ENCODE peak calls at places on chromosome 22, in nine cellular contexts. One of them, this sample, is unnamed.

GRCh38 chr22:29994941-29995340 is 85.3 kb upstream of the HORMAD2 start:
- DNase-seq in astrocyte of the spinal cord: peak
- DNase-seq in A549: peak
- DNase-seq in naive thymus-derived CD4-positive, alpha-beta T cell: no peak
- DNase-seq in cardiac muscle cell: peak
- DNase-seq in ovary: no peak
- DNase-seq in cardiac fibroblast: peak
- DNase-seq in neuronal stem cell: no peak
- DNase-seq in GM06990: no peak
- DNase-seq in this sample: no peak

GRCh38 chr22:20918663-20919220 is 1.5 kb downstream of the CRKL start:
- DNase-seq in astrocyte of the spinal cord: no peak
- DNase-seq in A549: no peak
- DNase-seq in naive thymus-derived CD4-positive, alpha-beta T cell: no peak
- DNase-seq in cardiac muscle cell: no peak
- DNase-seq in ovary: no peak
- DNase-seq in cardiac fibroblast: no peak
- DNase-seq in neuronal stem cell: no peak
- DNase-seq in GM06990: no peak
- DNase-seq in this sample: no peak

GRCh38 chr22:31659246-31659645 is 2.8 kb downstream of the PISD start:
- DNase-seq in astrocyte of the spinal cord: no peak
- DNase-seq in A549: no peak
- DNase-seq in naive thymus-derived CD4-positive, alpha-beta T cell: no peak
- DNase-seq in cardiac muscle cell: no peak
- DNase-seq in ovary: no peak
- DNase-seq in cardiac fibroblast: no peak
- DNase-seq in neuronal stem cell: no peak
- DNase-seq in GM06990: no peak
- DNase-seq in this sample: no peak

GRCh38 chr22:32536352-32536751 is 61.7 kb downstream of the FBXO7 start:
- DNase-seq in astrocyte of the spinal cord: no peak
- DNase-seq in A549: no peak
- DNase-seq in naive thymus-derived CD4-positive, alpha-beta T cell: no peak
- DNase-seq in cardiac muscle cell: no peak
- DNase-seq in ovary: no peak
- DNase-seq in cardiac fibroblast: no peak
- DNase-seq in neuronal stem cell: no peak
- DNase-seq in GM06990: no peak
- DNase-seq in this sample: no peak

GRCh38 chr22:24579242-24579569 is 13.7 kb downstream of the LRRC75B start:
- DNase-seq in astrocyte of the spinal cord: no peak
- DNase-seq in A549: no peak
- DNase-seq in naive thymus-derived CD4-positive, alpha-beta T cell: no peak
- DNase-seq in cardiac muscle cell: no peak
- DNase-seq in ovary: no peak
- DNase-seq in cardiac fibroblast: no peak
- DNase-seq in neuronal stem cell: no peak
- DNase-seq in GM06990: no peak
- DNase-seq in this sample: no peak

GRCh38 chr22:33812578-33812977 is 107.7 kb downstream of the LARGE1 start:
- DNase-seq in astrocyte of the spinal cord: no peak
- DNase-seq in A549: no peak
- DNase-seq in naive thymus-derived CD4-positive, alpha-beta T cell: no peak
- DNase-seq in cardiac muscle cell: no peak
- DNase-seq in ovary: no peak
- DNase-seq in cardiac fibroblast: no peak
- DNase-seq in neuronal stem cell: no peak
- DNase-seq in GM06990: no peak
- DNase-seq in this sample: no peak

GRCh38 chr22:30245181-30245984 is 1.2 kb downstream of the LIF start:
- DNase-seq in astrocyte of the spinal cord: no peak
- DNase-seq in A549: no peak
- DNase-seq in naive thymus-derived CD4-positive, alpha-beta T cell: peak
- DNase-seq in cardiac muscle cell: no peak
- DNase-seq in ovary: no peak
- DNase-seq in cardiac fibroblast: no peak
- DNase-seq in neuronal stem cell: no peak
- DNase-seq in GM06990: no peak
- DNase-seq in this sample: no peak

GRCh38 chr22:25749420-25750169 is 7.6 kb downstream of the MYO18B start:
- DNase-seq in astrocyte of the spinal cord: no peak
- DNase-seq in A549: no peak
- DNase-seq in naive thymus-derived CD4-positive, alpha-beta T cell: peak
- DNase-seq in cardiac muscle cell: no peak
- DNase-seq in ovary: no peak
- DNase-seq in cardiac fibroblast: no peak
- DNase-seq in neuronal stem cell: no peak
- DNase-seq in GM06990: peak
- DNase-seq in this sample: no peak

GRCh38 chr22:21009638-21010425 is 5.1 kb upstream of the P2RX6 start:
- DNase-seq in astrocyte of the spinal cord: peak
- DNase-seq in A549: peak
- DNase-seq in naive thymus-derived CD4-positive, alpha-beta T cell: no peak
- DNase-seq in cardiac muscle cell: peak
- DNase-seq in ovary: no peak
- DNase-seq in cardiac fibroblast: peak
- DNase-seq in neuronal stem cell: peak
- DNase-seq in GM06990: no peak
- DNase-seq in this sample: no peak

GRCh38 chr22:31603574-31603973 is 58.4 kb downstream of the PISD start:
- DNase-seq in astrocyte of the spinal cord: no peak
- DNase-seq in A549: no peak
- DNase-seq in naive thymus-derived CD4-positive, alpha-beta T cell: no peak
- DNase-seq in cardiac muscle cell: no peak
- DNase-seq in ovary: no peak
- DNase-seq in cardiac fibroblast: no peak
- DNase-seq in neuronal stem cell: no peak
- DNase-seq in GM06990: no peak
- DNase-seq in this sample: no peak

GRCh38 chr22:38107692-38108515 is 2.6 kb downstream of the BAIAP2L2 start:
- DNase-seq in astrocyte of the spinal cord: no peak
- DNase-seq in A549: peak
- DNase-seq in naive thymus-derived CD4-positive, alpha-beta T cell: no peak
- DNase-seq in cardiac muscle cell: no peak
- DNase-seq in ovary: no peak
- DNase-seq in cardiac fibroblast: no peak
- DNase-seq in neuronal stem cell: no peak
- DNase-seq in GM06990: no peak
- DNase-seq in this sample: no peak

GRCh38 chr22:26357281-26357680 is 71.8 kb upstream of the ASPHD2 start:
- DNase-seq in astrocyte of the spinal cord: no peak
- DNase-seq in A549: no peak
- DNase-seq in naive thymus-derived CD4-positive, alpha-beta T cell: no peak
- DNase-seq in cardiac muscle cell: no peak
- DNase-seq in ovary: no peak
- DNase-seq in cardiac fibroblast: no peak
- DNase-seq in neuronal stem cell: no peak
- DNase-seq in GM06990: no peak
- DNase-seq in this sample: no peak

GRCh38 chr22:43004362-43005035 is 10.4 kb downstream of the PACSIN2 start:
- DNase-seq in astrocyte of the spinal cord: peak
- DNase-seq in A549: peak
- DNase-seq in naive thymus-derived CD4-positive, alpha-beta T cell: no peak
- DNase-seq in cardiac muscle cell: peak
- DNase-seq in ovary: no peak
- DNase-seq in cardiac fibroblast: no peak
- DNase-seq in neuronal stem cell: no peak
- DNase-seq in GM06990: no peak
- DNase-seq in this sample: peak

GRCh38 chr22:24402460-24403192 is 24.8 kb upstream of the ADORA2A start:
- DNase-seq in astrocyte of the spinal cord: peak
- DNase-seq in A549: peak
- DNase-seq in naive thymus-derived CD4-positive, alpha-beta T cell: no peak
- DNase-seq in cardiac muscle cell: peak
- DNase-seq in ovary: peak
- DNase-seq in cardiac fibroblast: peak
- DNase-seq in neuronal stem cell: no peak
- DNase-seq in GM06990: no peak
- DNase-seq in this sample: peak

GRCh38 chr22:25354456-25354855 is 135.0 kb downstream of the CRYBB2 start:
- DNase-seq in astrocyte of the spinal cord: no peak
- DNase-seq in A549: no peak
- DNase-seq in naive thymus-derived CD4-positive, alpha-beta T cell: no peak
- DNase-seq in cardiac muscle cell: no peak
- DNase-seq in ovary: no peak
- DNase-seq in cardiac fibroblast: no peak
- DNase-seq in neuronal stem cell: no peak
- DNase-seq in GM06990: no peak
- DNase-seq in this sample: no peak

GRCh38 chr22:48832592-48832991 is 995.1 kb downstream of the BRD1 start:
- DNase-seq in astrocyte of the spinal cord: no peak
- DNase-seq in A549: no peak
- DNase-seq in naive thymus-derived CD4-positive, alpha-beta T cell: no peak
- DNase-seq in cardiac muscle cell: no peak
- DNase-seq in ovary: no peak
- DNase-seq in cardiac fibroblast: no peak
- DNase-seq in neuronal stem cell: no peak
- DNase-seq in GM06990: no peak
- DNase-seq in this sample: no peak

GRCh38 chr22:39459681-39460080 is 2.9 kb downstream of the MGAT3 start:
- DNase-seq in astrocyte of the spinal cord: no peak
- DNase-seq in A549: no peak
- DNase-seq in naive thymus-derived CD4-positive, alpha-beta T cell: no peak
- DNase-seq in cardiac muscle cell: no peak
- DNase-seq in ovary: no peak
- DNase-seq in cardiac fibroblast: no peak
- DNase-seq in neuronal stem cell: no peak
- DNase-seq in GM06990: no peak
- DNase-seq in this sample: no peak
- H3K4me3 ChIP-seq in astrocyte of the spinal cord: no peak
- H3K4me3 ChIP-seq in A549: no peak
- H3K4me3 ChIP-seq in naive thymus-derived CD4-positive, alpha-beta T cell: no peak
- H3K4me3 ChIP-seq in cardiac muscle cell: no peak
- H3K4me3 ChIP-seq in ovary: no peak
- H3K4me3 ChIP-seq in cardiac fibroblast: no peak
- H3K4me3 ChIP-seq in neuronal stem cell: no peak
- H3K4me3 ChIP-seq in GM06990: no peak
- H3K4me3 ChIP-seq in this sample: no peak

GRCh38 chr22:50343541-50343935 is 411 bp downstream of the PPP6R2 start:
- DNase-seq in astrocyte of the spinal cord: no peak
- DNase-seq in A549: no peak
- DNase-seq in naive thymus-derived CD4-positive, alpha-beta T cell: no peak
- DNase-seq in cardiac muscle cell: no peak
- DNase-seq in ovary: peak
- DNase-seq in cardiac fibroblast: no peak
- DNase-seq in neuronal stem cell: no peak
- DNase-seq in GM06990: no peak
- DNase-seq in this sample: no peak
- H3K4me3 ChIP-seq in astrocyte of the spinal cord: peak
- H3K4me3 ChIP-seq in A549: peak
- H3K4me3 ChIP-seq in naive thymus-derived CD4-positive, alpha-beta T cell: peak
- H3K4me3 ChIP-seq in cardiac muscle cell: peak
- H3K4me3 ChIP-seq in ovary: peak
- H3K4me3 ChIP-seq in cardiac fibroblast: peak
- H3K4me3 ChIP-seq in neuronal stem cell: peak
- H3K4me3 ChIP-seq in GM06990: peak
- H3K4me3 ChIP-seq in this sample: peak

GRCh38 chr22:37103696-37104452 is 5.6 kb downstream of the TMPRSS6 start:
- DNase-seq in astrocyte of the spinal cord: no peak
- DNase-seq in A549: no peak
- DNase-seq in naive thymus-derived CD4-positive, alpha-beta T cell: no peak
- DNase-seq in cardiac muscle cell: no peak
- DNase-seq in ovary: no peak
- DNase-seq in cardiac fibroblast: no peak
- DNase-seq in neuronal stem cell: no peak
- DNase-seq in GM06990: no peak
- DNase-seq in this sample: no peak
- H3K4me3 ChIP-seq in astrocyte of the spinal cord: no peak
- H3K4me3 ChIP-seq in A549: no peak
- H3K4me3 ChIP-seq in naive thymus-derived CD4-positive, alpha-beta T cell: no peak
- H3K4me3 ChIP-seq in cardiac muscle cell: no peak
- H3K4me3 ChIP-seq in ovary: no peak
- H3K4me3 ChIP-seq in cardiac fibroblast: no peak
- H3K4me3 ChIP-seq in neuronal stem cell: no peak
- H3K4me3 ChIP-seq in GM06990: no peak
- H3K4me3 ChIP-seq in this sample: no peak

GRCh38 chr22:50301581-50301991 is 5.9 kb downstream of the PLXNB2 start:
- DNase-seq in astrocyte of the spinal cord: no peak
- DNase-seq in A549: no peak
- DNase-seq in naive thymus-derived CD4-positive, alpha-beta T cell: no peak
- DNase-seq in cardiac muscle cell: peak
- DNase-seq in ovary: no peak
- DNase-seq in cardiac fibroblast: no peak
- DNase-seq in neuronal stem cell: no peak
- DNase-seq in GM06990: no peak
- DNase-seq in this sample: no peak
- H3K4me3 ChIP-seq in astrocyte of the spinal cord: no peak
- H3K4me3 ChIP-seq in A549: no peak
- H3K4me3 ChIP-seq in naive thymus-derived CD4-positive, alpha-beta T cell: no peak
- H3K4me3 ChIP-seq in cardiac muscle cell: no peak
- H3K4me3 ChIP-seq in ovary: peak
- H3K4me3 ChIP-seq in cardiac fibroblast: no peak
- H3K4me3 ChIP-seq in neuronal stem cell: no peak
- H3K4me3 ChIP-seq in GM06990: peak
- H3K4me3 ChIP-seq in this sample: no peak

DNA sequence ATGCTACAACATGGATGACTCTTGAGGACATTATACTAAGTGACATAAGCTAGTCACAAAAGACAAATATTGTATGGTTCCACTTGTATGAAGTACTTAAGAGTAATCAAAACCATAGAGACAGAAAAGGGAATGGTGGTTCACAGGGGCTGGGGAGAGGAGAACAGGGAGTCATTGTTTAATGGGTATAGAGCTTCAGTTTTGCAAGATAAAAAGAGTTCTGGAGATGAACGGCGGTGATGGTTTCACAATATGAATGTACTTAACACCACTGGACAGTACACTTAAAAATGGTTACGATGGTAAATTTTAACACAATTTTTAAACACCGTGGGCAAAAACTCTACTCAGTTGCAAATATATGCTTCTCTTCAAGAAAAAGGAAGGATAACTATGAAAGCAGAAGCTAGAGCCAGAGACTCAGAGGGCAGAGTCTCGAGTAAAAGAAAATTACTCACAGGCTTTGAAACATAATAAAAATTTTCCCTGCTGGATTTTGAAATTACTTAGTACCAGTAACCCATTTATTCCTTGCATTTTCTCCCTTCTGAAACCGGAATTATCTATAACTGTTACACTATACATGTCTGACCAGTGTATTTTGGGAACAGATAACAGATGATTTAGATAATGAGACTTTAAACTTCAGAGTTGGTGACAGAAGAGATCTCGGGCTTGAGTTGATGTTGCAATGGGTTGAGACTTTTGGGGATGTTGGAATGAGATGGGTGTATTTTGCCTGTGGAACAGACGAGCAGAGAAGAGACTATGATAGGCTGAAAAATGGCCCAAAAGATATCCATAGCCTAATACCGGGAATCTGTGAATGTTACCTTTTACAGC is 15.0 kb downstream of the MRTFA start:
- DNase-seq in astrocyte of the spinal cord: no peak
- DNase-seq in A549: no peak
- DNase-seq in naive thymus-derived CD4-positive, alpha-beta T cell: no peak
- DNase-seq in cardiac muscle cell: no peak
- DNase-seq in ovary: no peak
- DNase-seq in cardiac fibroblast: no peak
- DNase-seq in neuronal stem cell: no peak
- DNase-seq in GM06990: no peak
- DNase-seq in this sample: no peak
- H3K4me3 ChIP-seq in astrocyte of the spinal cord: no peak
- H3K4me3 ChIP-seq in A549: no peak
- H3K4me3 ChIP-seq in naive thymus-derived CD4-positive, alpha-beta T cell: no peak
- H3K4me3 ChIP-seq in cardiac muscle cell: no peak
- H3K4me3 ChIP-seq in ovary: no peak
- H3K4me3 ChIP-seq in cardiac fibroblast: no peak
- H3K4me3 ChIP-seq in neuronal stem cell: no peak
- H3K4me3 ChIP-seq in GM06990: no peak
- H3K4me3 ChIP-seq in this sample: no peak

GRCh38 chr22:44243761-44244160 is 63.0 kb downstream of the PARVG start:
- DNase-seq in astrocyte of the spinal cord: no peak
- DNase-seq in A549: no peak
- DNase-seq in naive thymus-derived CD4-positive, alpha-beta T cell: no peak
- DNase-seq in cardiac muscle cell: no peak
- DNase-seq in ovary: no peak
- DNase-seq in cardiac fibroblast: no peak
- DNase-seq in neuronal stem cell: no peak
- DNase-seq in GM06990: no peak
- DNase-seq in this sample: no peak
- H3K4me3 ChIP-seq in astrocyte of the spinal cord: no peak
- H3K4me3 ChIP-seq in A549: no peak
- H3K4me3 ChIP-seq in naive thymus-derived CD4-positive, alpha-beta T cell: no peak
- H3K4me3 ChIP-seq in cardiac muscle cell: no peak
- H3K4me3 ChIP-seq in ovary: no peak
- H3K4me3 ChIP-seq in cardiac fibroblast: no peak
- H3K4me3 ChIP-seq in neuronal stem cell: no peak
- H3K4me3 ChIP-seq in GM06990: no peak
- H3K4me3 ChIP-seq in this sample: no peak

This sample was measured in AG09309.